ENCODE peak calls at places on chromosomes 2 and 18, in four cellular contexts. One of them, this sample, is unnamed.

GRCh38 chr2:152055366-152056108 is 43.3 kb downstream of the CACNB4 start:
- DNase-seq in activated naive CD4-positive, alpha-beta T cell treated with anti-CD3 and anti-CD28 coated beads, Interleukin-2, amount 10 ng/mL, durations not matched to agents 7 days and 5 days: no peak
- DNase-seq in lower leg skin: no peak
- DNase-seq in NAMALWA: no peak
- DNase-seq in this sample: no peak

GRCh38 chr2:122206101-122206500 is 450.6 kb downstream of the TSN start:
- DNase-seq in NAMALWA: no peak
- DNase-seq in lower leg skin: no peak
- DNase-seq in activated naive CD4-positive, alpha-beta T cell treated with anti-CD3 and anti-CD28 coated beads, Interleukin-2, amount 10 ng/mL, durations not matched to agents 7 days and 5 days: no peak
- DNase-seq in this sample: no peak

GRCh38 chr2:45890094-45890646 is 238.7 kb downstream of the PRKCE start:
- DNase-seq in lower leg skin: no peak
- DNase-seq in activated naive CD4-positive, alpha-beta T cell treated with anti-CD3 and anti-CD28 coated beads, Interleukin-2, amount 10 ng/mL, durations not matched to agents 7 days and 5 days: no peak
- DNase-seq in NAMALWA: no peak
- DNase-seq in this sample: no peak

GRCh38 chr2:224807153-224807964 is 91.2 kb upstream of the CCDC195 start:
- DNase-seq in activated naive CD4-positive, alpha-beta T cell treated with anti-CD3 and anti-CD28 coated beads, Interleukin-2, amount 10 ng/mL, durations not matched to agents 7 days and 5 days: no peak
- DNase-seq in NAMALWA: peak
- DNase-seq in lower leg skin: no peak
- DNase-seq in this sample: no peak

GRCh38 chr18:63961430-63961980 is 8.4 kb upstream of the SERPINB8 start:
- DNase-seq in lower leg skin: no peak
- DNase-seq in NAMALWA: no peak
- DNase-seq in activated naive CD4-positive, alpha-beta T cell treated with anti-CD3 and anti-CD28 coated beads, Interleukin-2, amount 10 ng/mL, durations not matched to agents 7 days and 5 days: no peak
- DNase-seq in this sample: no peak

GRCh38 chr2:208129804-208130712 is at the start of gene CRYGC:
- DNase-seq in lower leg skin: no peak
- DNase-seq in NAMALWA: no peak
- DNase-seq in activated naive CD4-positive, alpha-beta T cell treated with anti-CD3 and anti-CD28 coated beads, Interleukin-2, amount 10 ng/mL, durations not matched to agents 7 days and 5 days: no peak
- DNase-seq in this sample: no peak

GRCh38 chr2:223270538-223270937 is 218.5 kb downstream of the KCNE4 start:
- DNase-seq in NAMALWA: no peak
- DNase-seq in lower leg skin: no peak
- DNase-seq in activated naive CD4-positive, alpha-beta T cell treated with anti-CD3 and anti-CD28 coated beads, Interleukin-2, amount 10 ng/mL, durations not matched to agents 7 days and 5 days: no peak
- DNase-seq in this sample: no peak

GRCh38 chr2:236852100-236852976 is 233.4 kb upstream of the COPS8 start:
- DNase-seq in activated naive CD4-positive, alpha-beta T cell treated with anti-CD3 and anti-CD28 coated beads, Interleukin-2, amount 10 ng/mL, durations not matched to agents 7 days and 5 days: no peak
- DNase-seq in NAMALWA: no peak
- DNase-seq in lower leg skin: no peak
- DNase-seq in this sample: no peak

GRCh38 chr18:77223221-77223639 is 26.4 kb upstream of the GALR1 start:
- DNase-seq in NAMALWA: no peak
- DNase-seq in activated naive CD4-positive, alpha-beta T cell treated with anti-CD3 and anti-CD28 coated beads, Interleukin-2, amount 10 ng/mL, durations not matched to agents 7 days and 5 days: no peak
- DNase-seq in lower leg skin: no peak
- DNase-seq in this sample: no peak

GRCh38 chr2:64442801-64443429 is 11.0 kb upstream of the LGALSL start:
- DNase-seq in lower leg skin: no peak
- DNase-seq in activated naive CD4-positive, alpha-beta T cell treated with anti-CD3 and anti-CD28 coated beads, Interleukin-2, amount 10 ng/mL, durations not matched to agents 7 days and 5 days: no peak
- DNase-seq in NAMALWA: no peak
- DNase-seq in this sample: no peak

GRCh38 chr2:195660265-195660890 is 3.4 kb downstream of the SLC39A10 start:
- DNase-seq in activated naive CD4-positive, alpha-beta T cell treated with anti-CD3 and anti-CD28 coated beads, Interleukin-2, amount 10 ng/mL, durations not matched to agents 7 days and 5 days: peak
- DNase-seq in lower leg skin: peak
- DNase-seq in NAMALWA: peak
- DNase-seq in this sample: peak

GRCh38 chr18:75183524-75183923 is 25.4 kb downstream of the PTGR3 start:
- DNase-seq in lower leg skin: no peak
- DNase-seq in NAMALWA: no peak
- DNase-seq in activated naive CD4-positive, alpha-beta T cell treated with anti-CD3 and anti-CD28 coated beads, Interleukin-2, amount 10 ng/mL, durations not matched to agents 7 days and 5 days: no peak
- DNase-seq in this sample: no peak

GRCh38 chr2:146370821-146371220 is 1474.0 kb upstream of the ACVR2A start:
- DNase-seq in lower leg skin: no peak
- DNase-seq in NAMALWA: no peak
- DNase-seq in activated naive CD4-positive, alpha-beta T cell treated with anti-CD3 and anti-CD28 coated beads, Interleukin-2, amount 10 ng/mL, durations not matched to agents 7 days and 5 days: no peak
- DNase-seq in this sample: no peak

GRCh38 chr2:218991674-218992168 is 1.5 kb downstream of the CRYBA2 start:
- DNase-seq in activated naive CD4-positive, alpha-beta T cell treated with anti-CD3 and anti-CD28 coated beads, Interleukin-2, amount 10 ng/mL, durations not matched to agents 7 days and 5 days: no peak
- DNase-seq in NAMALWA: no peak
- DNase-seq in lower leg skin: no peak
- DNase-seq in this sample: no peak

GRCh38 chr18:37505321-37505720 is 60.3 kb downstream of the CELF4 start:
- DNase-seq in lower leg skin: no peak
- DNase-seq in activated naive CD4-positive, alpha-beta T cell treated with anti-CD3 and anti-CD28 coated beads, Interleukin-2, amount 10 ng/mL, durations not matched to agents 7 days and 5 days: no peak
- DNase-seq in NAMALWA: no peak
- DNase-seq in this sample: no peak

GRCh38 chr2:230927711-230928341 is 2.8 kb upstream of the GPR55 start:
- DNase-seq in lower leg skin: no peak
- DNase-seq in activated naive CD4-positive, alpha-beta T cell treated with anti-CD3 and anti-CD28 coated beads, Interleukin-2, amount 10 ng/mL, durations not matched to agents 7 days and 5 days: no peak
- DNase-seq in NAMALWA: no peak
- DNase-seq in this sample: no peak

GRCh38 chr2:218233543-218233942 is 16.6 kb downstream of the ARPC2 start:
- DNase-seq in NAMALWA: no peak
- DNase-seq in lower leg skin: no peak
- DNase-seq in activated naive CD4-positive, alpha-beta T cell treated with anti-CD3 and anti-CD28 coated beads, Interleukin-2, amount 10 ng/mL, durations not matched to agents 7 days and 5 days: no peak
- DNase-seq in this sample: no peak

GRCh38 chr18:22550861-22551260 is 133.1 kb upstream of the CTAGE1 start:
- DNase-seq in lower leg skin: no peak
- DNase-seq in NAMALWA: no peak
- DNase-seq in activated naive CD4-positive, alpha-beta T cell treated with anti-CD3 and anti-CD28 coated beads, Interleukin-2, amount 10 ng/mL, durations not matched to agents 7 days and 5 days: no peak
- DNase-seq in this sample: no peak

GRCh38 chr2:191109888-191110287 is 40.9 kb downstream of the STAT4 start:
- DNase-seq in lower leg skin: no peak
- DNase-seq in activated naive CD4-positive, alpha-beta T cell treated with anti-CD3 and anti-CD28 coated beads, Interleukin-2, amount 10 ng/mL, durations not matched to agents 7 days and 5 days: no peak
- DNase-seq in NAMALWA: no peak
- DNase-seq in this sample: no peak

GRCh38 chr2:202115385-202116060 is 42.5 kb downstream of the KIAA2012 start:
- DNase-seq in lower leg skin: no peak
- DNase-seq in NAMALWA: no peak
- DNase-seq in activated naive CD4-positive, alpha-beta T cell treated with anti-CD3 and anti-CD28 coated beads, Interleukin-2, amount 10 ng/mL, durations not matched to agents 7 days and 5 days: no peak
- DNase-seq in this sample: no peak

GRCh38 chr2:101717041-101717817 is 19.7 kb downstream of the MAP4K4 start:
- DNase-seq in lower leg skin: no peak
- DNase-seq in activated naive CD4-positive, alpha-beta T cell treated with anti-CD3 and anti-CD28 coated beads, Interleukin-2, amount 10 ng/mL, durations not matched to agents 7 days and 5 days: peak
- DNase-seq in NAMALWA: peak
- DNase-seq in this sample: no peak

GRCh38 chr2:182605166-182605565 is 110.9 kb upstream of the DNAJC10 start:
- DNase-seq in NAMALWA: no peak
- DNase-seq in activated naive CD4-positive, alpha-beta T cell treated with anti-CD3 and anti-CD28 coated beads, Interleukin-2, amount 10 ng/mL, durations not matched to agents 7 days and 5 days: no peak
- DNase-seq in lower leg skin: no peak
- DNase-seq in this sample: no peak

GRCh38 chr2:170711774-170712652 is 3.1 kb upstream of the SP5 start:
- DNase-seq in activated naive CD4-positive, alpha-beta T cell treated with anti-CD3 and anti-CD28 coated beads, Interleukin-2, amount 10 ng/mL, durations not matched to agents 7 days and 5 days: no peak
- DNase-seq in NAMALWA: no peak
- DNase-seq in lower leg skin: no peak
- DNase-seq in this sample: no peak

GRCh38 chr2:240818293-240818542 is 1.8 kb downstream of the KIF1A start:
- DNase-seq in lower leg skin: no peak
- DNase-seq in activated naive CD4-positive, alpha-beta T cell treated with anti-CD3 and anti-CD28 coated beads, Interleukin-2, amount 10 ng/mL, durations not matched to agents 7 days and 5 days: no peak
- DNase-seq in NAMALWA: no peak
- DNase-seq in this sample: no peak

GRCh38 chr2:158644139-158644538 is 151.0 kb upstream of the DAPL1 start:
- DNase-seq in activated naive CD4-positive, alpha-beta T cell treated with anti-CD3 and anti-CD28 coated beads, Interleukin-2, amount 10 ng/mL, durations not matched to agents 7 days and 5 days: no peak
- DNase-seq in lower leg skin: no peak
- DNase-seq in NAMALWA: no peak
- DNase-seq in this sample: no peak

GRCh38 chr2:239897596-239898235 is 127.4 kb downstream of the NDUFA10 start:
- DNase-seq in lower leg skin: no peak
- DNase-seq in activated naive CD4-positive, alpha-beta T cell treated with anti-CD3 and anti-CD28 coated beads, Interleukin-2, amount 10 ng/mL, durations not matched to agents 7 days and 5 days: no peak
- DNase-seq in NAMALWA: no peak
- DNase-seq in this sample: no peak

GRCh38 chr2:45199973-45200372 is 190.7 kb upstream of the SIX2 start:
- DNase-seq in lower leg skin: no peak
- DNase-seq in activated naive CD4-positive, alpha-beta T cell treated with anti-CD3 and anti-CD28 coated beads, Interleukin-2, amount 10 ng/mL, durations not matched to agents 7 days and 5 days: no peak
- DNase-seq in NAMALWA: no peak
- DNase-seq in this sample: no peak

GRCh38 chr2:231917280-231918088 is 8.7 kb downstream of the NPPC start:
- DNase-seq in lower leg skin: no peak
- DNase-seq in NAMALWA: no peak
- DNase-seq in activated naive CD4-positive, alpha-beta T cell treated with anti-CD3 and anti-CD28 coated beads, Interleukin-2, amount 10 ng/mL, durations not matched to agents 7 days and 5 days: no peak
- DNase-seq in this sample: no peak

GRCh38 chr2:193824474-193824873 is 1629.7 kb upstream of the TMEFF2 start:
- DNase-seq in NAMALWA: no peak
- DNase-seq in activated naive CD4-positive, alpha-beta T cell treated with anti-CD3 and anti-CD28 coated beads, Interleukin-2, amount 10 ng/mL, durations not matched to agents 7 days and 5 days: no peak
- DNase-seq in lower leg skin: no peak
- DNase-seq in this sample: no peak

GRCh38 chr2:211688196-211688595 is 850.4 kb downstream of the ERBB4 start:
- DNase-seq in lower leg skin: no peak
- DNase-seq in NAMALWA: no peak
- DNase-seq in activated naive CD4-positive, alpha-beta T cell treated with anti-CD3 and anti-CD28 coated beads, Interleukin-2, amount 10 ng/mL, durations not matched to agents 7 days and 5 days: no peak
- DNase-seq in this sample: no peak

GRCh38 chr2:18124126-18124835 is 245.8 kb downstream of the KCNS3 start:
- DNase-seq in lower leg skin: no peak
- DNase-seq in activated naive CD4-positive, alpha-beta T cell treated with anti-CD3 and anti-CD28 coated beads, Interleukin-2, amount 10 ng/mL, durations not matched to agents 7 days and 5 days: no peak
- DNase-seq in NAMALWA: no peak
- DNase-seq in this sample: no peak

GRCh38 chr2:42008241-42008911 is 39.4 kb upstream of the PKDCC start:
- DNase-seq in NAMALWA: no peak
- DNase-seq in lower leg skin: no peak
- DNase-seq in activated naive CD4-positive, alpha-beta T cell treated with anti-CD3 and anti-CD28 coated beads, Interleukin-2, amount 10 ng/mL, durations not matched to agents 7 days and 5 days: no peak
- DNase-seq in this sample: no peak

GRCh38 chr2:175156534-175156933 is 11.5 kb downstream of the ATF2 start:
- DNase-seq in NAMALWA: no peak
- DNase-seq in activated naive CD4-positive, alpha-beta T cell treated with anti-CD3 and anti-CD28 coated beads, Interleukin-2, amount 10 ng/mL, durations not matched to agents 7 days and 5 days: no peak
- DNase-seq in lower leg skin: no peak
- DNase-seq in this sample: no peak

GRCh38 chr2:162029287-162029901 is 44.6 kb downstream of the DPP4 start:
- DNase-seq in NAMALWA: no peak
- DNase-seq in lower leg skin: peak
- DNase-seq in activated naive CD4-positive, alpha-beta T cell treated with anti-CD3 and anti-CD28 coated beads, Interleukin-2, amount 10 ng/mL, durations not matched to agents 7 days and 5 days: no peak
- DNase-seq in this sample: no peak

GRCh38 chr2:20532634-20533437 is 86.0 kb downstream of the RHOB start:
- DNase-seq in NAMALWA: no peak
- DNase-seq in activated naive CD4-positive, alpha-beta T cell treated with anti-CD3 and anti-CD28 coated beads, Interleukin-2, amount 10 ng/mL, durations not matched to agents 7 days and 5 days: no peak
- DNase-seq in lower leg skin: no peak
- DNase-seq in this sample: no peak

GRCh38 chr2:62774555-62775366 is 69.2 kb downstream of the EHBP1 start:
- DNase-seq in lower leg skin: no peak
- DNase-seq in activated naive CD4-positive, alpha-beta T cell treated with anti-CD3 and anti-CD28 coated beads, Interleukin-2, amount 10 ng/mL, durations not matched to agents 7 days and 5 days: no peak
- DNase-seq in NAMALWA: peak
- DNase-seq in this sample: no peak

GRCh38 chr2:239966029-239966847 is 58.9 kb downstream of the NDUFA10 start:
- DNase-seq in NAMALWA: no peak
- DNase-seq in activated naive CD4-positive, alpha-beta T cell treated with anti-CD3 and anti-CD28 coated beads, Interleukin-2, amount 10 ng/mL, durations not matched to agents 7 days and 5 days: no peak
- DNase-seq in lower leg skin: no peak
- DNase-seq in this sample: no peak

GRCh38 chr18:49562481-49563129 is 748 bp downstream of the LIPG start:
- DNase-seq in activated naive CD4-positive, alpha-beta T cell treated with anti-CD3 and anti-CD28 coated beads, Interleukin-2, amount 10 ng/mL, durations not matched to agents 7 days and 5 days: no peak
- DNase-seq in lower leg skin: no peak
- DNase-seq in NAMALWA: no peak
- DNase-seq in this sample: no peak